ENCODE peak calls at places on chromosomes 11 and 22, in five cellular contexts. X, D, Y, O and M are unnamed samples.

GRCh38 chr22:49638788-49639187 is 188.9 kb downstream of the BRD1 start:
- DNase-seq in X (peak), D (no peak), Y (peak), O (no peak), M (peak)

GRCh38 chr11:118572914-118573550 is 823 bp downstream of the ARCN1 start:
- DNase-seq in X (peak), D (no peak), Y (peak), O (peak), M (peak)

GRCh38 chr11:75826463-75827220 is 11.6 kb downstream of the UVRAG start:
- DNase-seq in X (no peak), D (no peak), Y (no peak), O (no peak), M (no peak)

GRCh38 chr11:18368236-18368635 is 26.1 kb upstream of the LDHA start:
- DNase-seq in X (peak), D (no peak), Y (no peak), O (no peak), M (peak)

GRCh38 chr11:353315-353857 is 15.9 kb upstream of the B4GALNT4 start:
- DNase-seq in X (no peak), D (peak), Y (peak), O (peak), M (peak)

GRCh38 chr11:69479591-69480271 is 1.7 kb upstream of the LINC01488 start:
- DNase-seq in X (no peak), D (no peak), Y (peak), O (no peak), M (no peak)

GRCh38 chr11:125626381-125626950 is 1.5 kb downstream of the CHEK1 start:
- DNase-seq in X (no peak), D (no peak), Y (no peak), O (peak), M (no peak)

GRCh38 chr11:121416909-121417567 is 35.1 kb upstream of the SORL1 start:
- DNase-seq in X (no peak), D (peak), Y (peak), O (peak), M (peak)

GRCh38 chr22:38298312-38299000 is 18.8 kb downstream of the CSNK1E start:
- DNase-seq in X (peak), D (no peak), Y (peak), O (peak), M (peak)

GRCh38 chr11:76553554-76554476 is 109.0 kb downstream of the EMSY start:
- DNase-seq in X (no peak), D (no peak), Y (no peak), O (no peak), M (no peak)

GRCh38 chr11:103436131-103436770 is 327.0 kb downstream of the DYNC2H1 start:
- DNase-seq in X (no peak), D (no peak), Y (no peak), O (no peak), M (no peak)

GRCh38 chr11:45371251-45371749 is 85.2 kb upstream of the SYT13 start:
- DNase-seq in X (peak), D (peak), Y (peak), O (peak), M (peak)

GRCh38 chr11:2795491-2795991 is 90.0 kb downstream of the CDKN1C start:
- DNase-seq in X (no peak), D (peak), Y (no peak), O (peak), M (no peak)

GRCh38 chr22:23128269-23129108 is 13.3 kb downstream of the RSPH14 start:
- DNase-seq in X (peak), D (peak), Y (peak), O (peak), M (peak)

GRCh38 chr11:117182551-117182935 is 4.0 kb downstream of the SIDT2 start:
- DNase-seq in X (no peak), D (peak), Y (no peak), O (peak), M (no peak)

GRCh38 chr11:58688779-58689503 is 42.8 kb downstream of the GLYAT start:
- DNase-seq in X (peak), D (no peak), Y (peak), O (no peak), M (peak)

GRCh38 chr22:40637181-40638150 is 947 bp upstream of the MRTFA start:
- DNase-seq in X (peak), D (peak), Y (peak), O (peak), M (no peak)

GRCh38 chr11:134453441-134453840 is 41.4 kb upstream of the B3GAT1 start:
- DNase-seq in X (no peak), D (no peak), Y (no peak), O (no peak), M (no peak)

GRCh38 chr22:39490966-39491680 is 11.0 kb upstream of the MIEF1 start:
- DNase-seq in X (no peak), D (no peak), Y (no peak), O (no peak), M (no peak)